ENCODE peak calls at places on chromosome 17, in seven cellular contexts. One of them, this sample, is unnamed.

GRCh38 chr17:3221850-3222249 is 14.4 kb downstream of the OR1A1 start:
- DNase-seq in H1: no peak
- DNase-seq in GM12878: no peak
- DNase-seq in SK-N-SH: no peak
- DNase-seq in HepG2: no peak
- DNase-seq in K562: no peak
- DNase-seq in HCT116: no peak
- DNase-seq in this sample: no peak

GRCh38 chr17:17380156-17380925 is 77.2 kb downstream of the NT5M start:
- DNase-seq in GM12878: no peak
- DNase-seq in SK-N-SH: no peak
- DNase-seq in K562: no peak
- DNase-seq in HepG2: no peak
- DNase-seq in H1: no peak
- DNase-seq in HCT116: no peak
- DNase-seq in this sample: no peak

GRCh38 chr17:72477529-72477928 is 356.7 kb downstream of the SOX9 start:
- DNase-seq in K562: no peak
- DNase-seq in GM12878: no peak
- DNase-seq in H1: no peak
- DNase-seq in HepG2: no peak
- DNase-seq in SK-N-SH: no peak
- DNase-seq in HCT116: no peak
- DNase-seq in this sample: no peak

GRCh38 chr17:58278661-58279015 is 2.1 kb downstream of the MPO start:
- DNase-seq in H1: no peak
- DNase-seq in HCT116: no peak
- DNase-seq in SK-N-SH: peak
- DNase-seq in HepG2: no peak
- DNase-seq in GM12878: no peak
- DNase-seq in K562: no peak
- DNase-seq in this sample: peak

GRCh38 chr17:64707077-64707591 is 45.0 kb upstream of the SMURF2 start:
- DNase-seq in K562: no peak
- DNase-seq in SK-N-SH: peak
- DNase-seq in HCT116: peak
- DNase-seq in H1: no peak
- DNase-seq in HepG2: peak
- DNase-seq in GM12878: no peak
- DNase-seq in this sample: no peak

GRCh38 chr17:66400698-66401097 is 98.3 kb downstream of the PRKCA start:
- DNase-seq in K562: no peak
- DNase-seq in GM12878: no peak
- DNase-seq in HCT116: no peak
- DNase-seq in HepG2: no peak
- DNase-seq in H1: no peak
- DNase-seq in SK-N-SH: no peak
- DNase-seq in this sample: no peak

GRCh38 chr17:76204277-76204676 is 36.0 kb downstream of the RNF157 start:
- DNase-seq in HCT116: no peak
- DNase-seq in SK-N-SH: no peak
- DNase-seq in HepG2: peak
- DNase-seq in K562: no peak
- DNase-seq in GM12878: no peak
- DNase-seq in H1: no peak
- DNase-seq in this sample: no peak

GRCh38 chr17:79747508-79748295 is 17.0 kb downstream of the ENPP7 start:
- DNase-seq in HepG2: no peak
- DNase-seq in GM12878: no peak
- DNase-seq in H1: no peak
- DNase-seq in SK-N-SH: peak
- DNase-seq in HCT116: no peak
- DNase-seq in K562: no peak
- DNase-seq in this sample: no peak

GRCh38 chr17:51731941-51732722 is 426.4 kb downstream of the CA10 start:
- DNase-seq in HepG2: no peak
- DNase-seq in H1: no peak
- DNase-seq in SK-N-SH: no peak
- DNase-seq in K562: no peak
- DNase-seq in HCT116: no peak
- DNase-seq in GM12878: no peak
- DNase-seq in this sample: no peak

GRCh38 chr17:44862278-44862914 is 14.7 kb downstream of the HIGD1B start:
- DNase-seq in GM12878: no peak
- DNase-seq in HepG2: peak
- DNase-seq in HCT116: no peak
- DNase-seq in SK-N-SH: no peak
- DNase-seq in K562: no peak
- DNase-seq in H1: no peak
- DNase-seq in this sample: no peak

GRCh38 chr17:8890671-8891070 is 23.2 kb upstream of the PIK3R6 start:
- DNase-seq in K562: no peak
- DNase-seq in HepG2: no peak
- DNase-seq in H1: no peak
- DNase-seq in GM12878: no peak
- DNase-seq in SK-N-SH: no peak
- DNase-seq in HCT116: no peak
- DNase-seq in this sample: no peak

GRCh38 chr17:27502526-27503324 is 46.5 kb downstream of the KSR1 start:
- DNase-seq in K562: no peak
- DNase-seq in HepG2: no peak
- DNase-seq in H1: no peak
- DNase-seq in SK-N-SH: no peak
- DNase-seq in GM12878: no peak
- DNase-seq in HCT116: no peak
- DNase-seq in this sample: no peak

GRCh38 chr17:79126139-79126538 is 51.5 kb downstream of the ENGASE start:
- DNase-seq in HepG2: peak
- DNase-seq in SK-N-SH: peak
- DNase-seq in GM12878: no peak
- DNase-seq in H1: peak
- DNase-seq in K562: no peak
- DNase-seq in HCT116: no peak
- DNase-seq in this sample: peak

GRCh38 chr17:5237541-5238016 is 2.9 kb upstream of the SCIMP start:
- DNase-seq in GM12878: peak
- DNase-seq in SK-N-SH: peak
- DNase-seq in HepG2: peak
- DNase-seq in H1: peak
- DNase-seq in HCT116: peak
- DNase-seq in K562: peak
- DNase-seq in this sample: peak

GRCh38 chr17:56917559-56918296 is 3.9 kb upstream of the TRIM25 start:
- DNase-seq in HepG2: no peak
- DNase-seq in HCT116: no peak
- DNase-seq in SK-N-SH: no peak
- DNase-seq in GM12878: no peak
- DNase-seq in K562: no peak
- DNase-seq in H1: no peak
- DNase-seq in this sample: no peak

GRCh38 chr17:75632863-75633483 is at the start of gene SMIM5:
- DNase-seq in GM12878: no peak
- DNase-seq in SK-N-SH: peak
- DNase-seq in H1: peak
- DNase-seq in HepG2: peak
- DNase-seq in HCT116: peak
- DNase-seq in K562: peak
- DNase-seq in this sample: peak

GRCh38 chr17:75517277-75517865 is 1.0 kb downstream of the TSEN54 start:
- DNase-seq in GM12878: no peak
- DNase-seq in HepG2: no peak
- DNase-seq in SK-N-SH: peak
- DNase-seq in H1: no peak
- DNase-seq in HCT116: peak
- DNase-seq in K562: peak
- DNase-seq in this sample: peak

GRCh38 chr17:57281887-57282653 is 25.7 kb downstream of the MSI2 start:
- DNase-seq in K562: peak
- DNase-seq in GM12878: no peak
- DNase-seq in HCT116: no peak
- DNase-seq in H1: no peak
- DNase-seq in HepG2: no peak
- DNase-seq in SK-N-SH: peak
- DNase-seq in this sample: no peak

GRCh38 chr17:69501591-69502468 is 87.3 kb downstream of the MAP2K6 start:
- DNase-seq in GM12878: no peak
- DNase-seq in SK-N-SH: no peak
- DNase-seq in HCT116: no peak
- DNase-seq in K562: no peak
- DNase-seq in H1: no peak
- DNase-seq in HepG2: peak
- DNase-seq in this sample: no peak

GRCh38 chr17:2656293-2656692 is 55.3 kb downstream of the CLUH start:
- DNase-seq in HepG2: no peak
- DNase-seq in GM12878: no peak
- DNase-seq in K562: no peak
- DNase-seq in SK-N-SH: no peak
- DNase-seq in H1: no peak
- DNase-seq in HCT116: no peak
- DNase-seq in this sample: no peak

GRCh38 chr17:4540224-4541040 is 14.8 kb downstream of the MYBBP1A start:
- DNase-seq in HepG2: peak
- DNase-seq in HCT116: no peak
- DNase-seq in K562: peak
- DNase-seq in GM12878: no peak
- DNase-seq in H1: no peak
- DNase-seq in SK-N-SH: no peak
- DNase-seq in this sample: no peak

GRCh38 chr17:77859035-77859360 is 99.5 kb upstream of the TNRC6C start:
- DNase-seq in H1: no peak
- DNase-seq in K562: no peak
- DNase-seq in SK-N-SH: no peak
- DNase-seq in HCT116: no peak
- DNase-seq in GM12878: no peak
- DNase-seq in HepG2: no peak
- DNase-seq in this sample: no peak
- TF ChIP-seq JUND in H1: no peak
- TF ChIP-seq JUND in K562: no peak
- TF ChIP-seq JUND in SK-N-SH: no peak
- TF ChIP-seq JUND in HCT116: no peak
- TF ChIP-seq JUND in GM12878: no peak
- TF ChIP-seq JUND in HepG2: no peak
- TF ChIP-seq JUND in this sample: no peak

DNA sequence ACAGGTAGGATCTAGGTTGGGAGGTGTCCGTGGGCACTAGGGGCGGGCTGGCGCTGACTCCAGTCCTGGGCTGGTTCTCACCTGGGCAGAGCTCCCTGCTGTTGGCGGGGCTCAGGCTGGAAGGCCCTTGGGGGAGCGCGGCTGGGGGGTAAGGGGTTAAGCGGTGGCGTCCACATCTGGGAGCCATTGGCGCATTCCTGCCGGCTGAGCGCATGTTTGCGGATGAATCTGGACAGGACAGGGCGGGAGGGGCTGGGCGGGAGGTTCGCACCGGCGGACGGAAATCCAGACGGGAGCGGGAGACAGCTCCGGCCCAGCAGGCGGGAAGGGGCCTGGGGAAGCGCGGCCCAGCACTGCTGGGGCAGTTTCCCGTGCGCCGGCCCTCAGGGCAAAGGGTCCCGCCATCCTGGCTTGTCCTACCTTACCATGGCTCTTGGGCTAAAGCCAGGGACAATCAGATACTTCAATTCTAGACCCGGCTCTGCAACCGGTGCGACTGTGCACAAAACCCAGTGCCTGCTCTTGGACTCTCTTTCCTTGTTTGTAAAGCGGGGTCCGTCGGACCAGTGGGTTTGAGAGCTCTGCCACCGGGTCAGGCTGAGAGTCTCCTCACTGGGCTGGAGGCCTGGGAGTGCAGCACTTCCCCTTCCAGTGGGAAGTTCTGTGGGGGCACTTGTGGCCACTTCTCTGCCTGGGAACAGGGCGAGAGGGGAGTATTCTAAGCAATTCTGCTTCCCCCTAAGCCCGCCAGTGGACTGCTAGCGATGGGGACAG is 7.8 kb downstream of the RARA start:
- DNase-seq in K562: no peak
- DNase-seq in GM12878: no peak
- DNase-seq in HCT116: peak
- DNase-seq in SK-N-SH: peak
- DNase-seq in H1: peak
- DNase-seq in HepG2: peak
- DNase-seq in this sample: peak
- TF ChIP-seq JUND in K562: no peak
- TF ChIP-seq JUND in GM12878: no peak
- TF ChIP-seq JUND in HCT116: no peak
- TF ChIP-seq JUND in SK-N-SH: peak
- TF ChIP-seq JUND in H1: peak
- TF ChIP-seq JUND in HepG2: peak
- TF ChIP-seq JUND in this sample: peak

DNA sequence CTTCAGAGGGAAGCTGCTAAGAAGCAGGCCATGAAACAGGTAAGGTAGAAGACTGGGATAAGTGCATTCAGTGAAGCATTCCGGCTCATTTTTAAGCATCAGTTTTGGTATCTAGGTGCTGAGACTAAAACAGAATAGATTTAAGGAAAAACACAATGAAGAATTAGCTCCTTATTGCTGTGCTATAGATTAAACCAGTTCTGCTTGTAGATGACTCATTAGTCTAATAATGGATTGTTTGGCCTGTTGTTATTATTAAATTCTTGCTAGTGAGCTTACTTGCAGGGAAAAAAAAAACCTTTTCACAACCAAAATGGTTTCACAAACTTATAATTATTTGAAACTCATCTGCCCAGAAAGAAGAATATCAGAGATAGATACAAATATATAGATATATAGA is 55.9 kb downstream of the NSRP1 start:
- DNase-seq in HCT116: no peak
- DNase-seq in HepG2: no peak
- DNase-seq in H1: no peak
- DNase-seq in GM12878: no peak
- DNase-seq in K562: no peak
- DNase-seq in SK-N-SH: no peak
- DNase-seq in this sample: no peak
- TF ChIP-seq JUND in HCT116: no peak
- TF ChIP-seq JUND in HepG2: no peak
- TF ChIP-seq JUND in H1: no peak
- TF ChIP-seq JUND in GM12878: no peak
- TF ChIP-seq JUND in K562: no peak
- TF ChIP-seq JUND in SK-N-SH: no peak
- TF ChIP-seq JUND in this sample: no peak

GRCh38 chr17:46818319-46818928 is at the start of gene WNT3:
- DNase-seq in GM12878: no peak
- DNase-seq in HCT116: no peak
- DNase-seq in K562: peak
- DNase-seq in HepG2: no peak
- DNase-seq in SK-N-SH: peak
- DNase-seq in H1: peak
- DNase-seq in this sample: peak
- TF ChIP-seq JUND in GM12878: no peak
- TF ChIP-seq JUND in HCT116: no peak
- TF ChIP-seq JUND in K562: no peak
- TF ChIP-seq JUND in HepG2: no peak
- TF ChIP-seq JUND in SK-N-SH: no peak
- TF ChIP-seq JUND in H1: no peak
- TF ChIP-seq JUND in this sample: no peak

GRCh38 chr17:81681672-81682071 is 1.9 kb downstream of the ARL16 start:
- DNase-seq in HepG2: no peak
- DNase-seq in HCT116: no peak
- DNase-seq in GM12878: no peak
- DNase-seq in K562: no peak
- DNase-seq in H1: no peak
- DNase-seq in SK-N-SH: no peak
- DNase-seq in this sample: no peak
- TF ChIP-seq JUND in HepG2: no peak
- TF ChIP-seq JUND in HCT116: no peak
- TF ChIP-seq JUND in GM12878: no peak
- TF ChIP-seq JUND in K562: no peak
- TF ChIP-seq JUND in H1: no peak
- TF ChIP-seq JUND in SK-N-SH: no peak
- TF ChIP-seq JUND in this sample: no peak

This sample was measured in T47D.